ENCODE peak calls at places on chromosome 9, in six cellular contexts. E, Z, Q, W, A and P are unnamed samples. For H3K4me1, the result is how much of the 10 kb centered on the place peaks cover.

GRCh38 chr9:93134740-93135444 is 841 bp upstream of the NINJ1 start:
- DNase-seq in E (no peak), Z (no peak), Q (no peak), W (no peak), A (no peak), P (peak)

GRCh38 chr9:29830815-29831214 is 2257.5 kb upstream of the C9orf72 start:
- DNase-seq in E (no peak), Z (no peak), Q (no peak), W (peak), A (peak), P (no peak)

GRCh38 chr9:124835026-124835501 is 18.2 kb upstream of the WDR38 start:
- DNase-seq in E (peak), Z (peak), Q (peak), W (no peak), A (peak), P (peak)

GRCh38 chr9:127382541-127382940 is 14.4 kb upstream of the SLC2A8 start:
- DNase-seq in E (no peak), Z (no peak), Q (no peak), W (no peak), A (no peak), P (no peak)

GRCh38 chr9:7507539-7508251 is 291.9 kb downstream of the DMAC1 start:
- DNase-seq in E (no peak), Z (no peak), Q (no peak), W (no peak), A (no peak), P (no peak)

GRCh38 chr9:91885746-91886432 is 64.1 kb downstream of the ROR2 start:
- DNase-seq in E (no peak), Z (no peak), Q (no peak), W (no peak), A (no peak), P (no peak)

GRCh38 chr9:119026120-119026519 is 343.1 kb downstream of the BRINP1 start:
- DNase-seq in E (no peak), Z (no peak), Q (peak), W (no peak), A (peak), P (no peak)

GRCh38 chr9:96022445-96023031 is 147.0 kb downstream of the ERCC6L2 start:
- DNase-seq in E (no peak), Z (no peak), Q (peak), W (no peak), A (peak), P (no peak)

GRCh38 chr9:21576331-21577189 is 94.4 kb upstream of the IFNE start:
- DNase-seq in E (no peak), Z (no peak), Q (no peak), W (no peak), A (no peak), P (peak)

GRCh38 chr9:131774636-131775035 is 34.8 kb upstream of the RAPGEF1 start:
- DNase-seq in E (no peak), Z (no peak), Q (no peak), W (no peak), A (no peak), P (no peak)

GRCh38 chr9:3855601-3856328 is 330.0 kb upstream of the RFX3 start:
- DNase-seq in E (no peak), Z (no peak), Q (no peak), W (no peak), A (no peak), P (no peak)

GRCh38 chr9:124297553-124297905 is 39.8 kb downstream of the NEK6 start:
- DNase-seq in E (peak), Z (peak), Q (peak), W (peak), A (peak), P (peak)

GRCh38 chr9:28782630-28783029 is 1209.3 kb upstream of the C9orf72 start:
- DNase-seq in E (no peak), Z (no peak), Q (no peak), W (no peak), A (no peak), P (no peak)

GRCh38 chr9:14251146-14252071 is 62.5 kb downstream of the NFIB start:
- DNase-seq in E (peak), Z (peak), Q (peak), W (peak), A (peak), P (peak)

GRCh38 chr9:93239526-93239925 is 55.6 kb downstream of the WNK2 start:
- DNase-seq in E (peak), Z (no peak), Q (no peak), W (no peak), A (no peak), P (no peak)

DNA sequence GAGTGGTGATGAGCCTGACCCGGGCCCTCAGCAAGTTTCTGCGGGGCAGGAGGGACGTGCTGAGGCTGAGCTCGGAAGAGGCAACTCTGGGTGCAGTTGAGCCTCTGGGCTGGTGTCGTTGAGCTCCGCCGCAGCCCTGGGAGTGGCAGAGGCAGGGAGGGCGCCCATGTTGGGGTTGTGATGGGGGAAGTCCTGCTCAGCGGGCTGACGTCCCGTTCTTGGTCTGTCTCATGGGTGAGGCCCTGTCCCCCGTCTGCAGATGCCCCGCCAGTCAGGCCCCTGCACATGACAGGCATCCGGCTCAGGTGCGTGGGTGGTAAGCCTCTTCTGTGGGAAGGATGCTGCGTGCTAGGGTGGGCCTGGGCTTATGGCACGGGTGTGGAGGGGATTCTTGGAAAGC is 64.3 kb downstream of the RXRA start:
- DNase-seq in E (no peak), Z (no peak), Q (no peak), W (no peak), A (no peak), P (no peak)
- H3K4me1 ChIP-seq in E (half or more), Z (half or more), Q (half or more), W (under half), A (under half), P (under half)

DNA sequence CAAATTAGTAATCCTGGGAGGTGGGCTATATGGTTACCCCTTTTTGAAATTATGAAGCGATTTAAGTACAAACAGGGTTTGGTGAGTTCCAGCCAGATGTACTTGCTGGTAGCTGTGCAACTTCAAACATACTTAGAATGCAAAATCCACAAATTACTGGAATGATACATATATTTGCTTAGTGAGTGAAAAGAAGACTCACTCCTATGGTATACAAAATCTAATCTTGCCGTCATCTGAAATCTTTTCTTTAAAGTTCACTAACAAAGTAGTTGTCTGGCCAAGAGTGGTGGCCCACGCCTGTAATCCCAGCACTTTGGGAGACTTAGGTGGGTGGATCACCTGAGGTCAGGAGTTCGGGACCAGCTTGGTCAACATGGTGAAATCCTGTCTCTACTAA is 64.9 kb upstream of the TJP2 start:
- DNase-seq in E (no peak), Z (no peak), Q (no peak), W (no peak), A (no peak), P (no peak)
- TF ChIP-seq EP300 in E (no peak), Z (no peak), Q (no peak), W (no peak), A (no peak), P (no peak)

GRCh38 chr9:114372971-114373591 is 14.7 kb downstream of the AKNA start:
- DNase-seq in E (no peak), Z (peak), Q (no peak), W (no peak), A (peak), P (peak)
- H3K4me1 ChIP-seq in E (under half), Z (under half), Q (under half), W (under half), A (under half), P (under half)

GRCh38 chr9:36158122-36158521 is 11.1 kb upstream of the CCIN start:
- DNase-seq in E (no peak), Z (no peak), Q (no peak), W (no peak), A (no peak), P (no peak)

GRCh38 chr9:36151306-36152210 is 15.0 kb downstream of the GLIPR2 start:
- DNase-seq in E (no peak), Z (peak), Q (no peak), W (no peak), A (peak), P (peak)

GRCh38 chr9:36150529-36151305 is 14.2 kb downstream of the GLIPR2 start:
- DNase-seq in E (no peak), Z (no peak), Q (no peak), W (no peak), A (no peak), P (no peak)

GRCh38 chr9:36152741-36153438 is 16.3 kb upstream of the CCIN start:
- DNase-seq in E (no peak), Z (no peak), Q (no peak), W (no peak), A (no peak), P (no peak)

DNA sequence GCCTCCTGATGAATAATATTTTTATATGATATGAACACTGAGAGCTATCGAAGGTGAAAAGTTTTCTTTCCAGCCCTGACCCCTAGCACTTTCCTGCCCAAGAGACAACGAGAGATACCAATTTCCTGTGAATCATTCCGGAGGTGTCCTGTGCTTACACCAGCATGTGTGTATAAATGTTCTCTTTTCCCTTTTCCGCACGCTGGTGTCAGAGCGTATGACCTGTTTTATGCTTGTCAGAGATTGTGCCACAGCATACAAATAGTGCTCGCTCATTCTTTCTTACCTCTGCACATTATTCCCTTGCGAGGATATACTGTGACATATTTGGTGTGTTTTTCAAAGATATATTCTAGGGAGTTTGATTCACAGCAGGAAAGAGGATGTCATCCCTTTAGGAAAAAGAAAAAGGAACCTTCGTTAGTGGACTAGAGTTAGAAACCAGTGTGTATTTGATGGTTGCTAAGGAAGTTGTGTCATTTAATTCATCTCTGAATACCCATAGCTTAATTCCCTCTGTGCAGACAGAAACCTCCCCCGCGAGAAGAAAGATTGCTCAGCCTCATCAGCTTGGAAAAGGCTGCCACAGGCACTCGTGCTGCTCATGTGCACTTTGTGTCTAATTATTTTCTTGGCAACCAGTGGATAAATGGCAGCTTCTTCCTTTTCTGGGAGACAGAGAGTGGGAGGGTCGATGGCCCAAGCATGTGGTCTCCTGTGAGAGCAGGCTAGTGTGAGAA is 14.8 kb upstream of the CCIN start:
- DNase-seq in E (no peak), Z (no peak), Q (no peak), W (no peak), A (no peak), P (peak)
- TF ChIP-seq EP300 in E (no peak), Z (no peak), Q (no peak), W (no peak), A (no peak), P (no peak)

GRCh38 chr9:116643691-116644090 is 43.4 kb upstream of the TRIM32 start:
- DNase-seq in E (no peak), Z (no peak), Q (no peak), W (no peak), A (no peak), P (no peak)
- H3K4me1 ChIP-seq in E (under half), Z (under half), Q (under half), W (under half), A (under half), P (under half)

DNA sequence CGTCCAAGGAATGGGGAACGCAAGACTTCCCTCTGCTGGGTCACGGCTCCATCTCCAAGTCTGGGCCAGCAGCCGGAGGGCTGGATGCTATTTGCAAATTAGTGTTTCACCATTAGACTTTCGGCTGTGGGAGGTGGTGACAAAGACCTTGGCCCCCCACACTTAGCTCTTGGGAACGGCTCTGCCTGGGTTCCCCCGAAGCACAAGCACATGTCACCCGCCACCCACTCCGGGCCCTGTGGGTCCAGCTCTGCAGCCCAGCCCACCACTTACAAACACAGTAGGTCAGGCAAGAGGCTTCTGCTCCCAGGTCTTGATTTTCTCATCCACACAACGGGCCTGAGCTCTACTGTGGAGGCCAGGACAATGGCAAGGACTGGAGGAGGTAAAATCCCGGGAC is 25.8 kb upstream of the TMEM250 start:
- DNase-seq in E (peak), Z (no peak), Q (no peak), W (no peak), A (no peak), P (no peak)
- TF ChIP-seq EP300 in E (no peak), Z (no peak), Q (no peak), W (no peak), A (no peak), P (no peak)

DNA sequence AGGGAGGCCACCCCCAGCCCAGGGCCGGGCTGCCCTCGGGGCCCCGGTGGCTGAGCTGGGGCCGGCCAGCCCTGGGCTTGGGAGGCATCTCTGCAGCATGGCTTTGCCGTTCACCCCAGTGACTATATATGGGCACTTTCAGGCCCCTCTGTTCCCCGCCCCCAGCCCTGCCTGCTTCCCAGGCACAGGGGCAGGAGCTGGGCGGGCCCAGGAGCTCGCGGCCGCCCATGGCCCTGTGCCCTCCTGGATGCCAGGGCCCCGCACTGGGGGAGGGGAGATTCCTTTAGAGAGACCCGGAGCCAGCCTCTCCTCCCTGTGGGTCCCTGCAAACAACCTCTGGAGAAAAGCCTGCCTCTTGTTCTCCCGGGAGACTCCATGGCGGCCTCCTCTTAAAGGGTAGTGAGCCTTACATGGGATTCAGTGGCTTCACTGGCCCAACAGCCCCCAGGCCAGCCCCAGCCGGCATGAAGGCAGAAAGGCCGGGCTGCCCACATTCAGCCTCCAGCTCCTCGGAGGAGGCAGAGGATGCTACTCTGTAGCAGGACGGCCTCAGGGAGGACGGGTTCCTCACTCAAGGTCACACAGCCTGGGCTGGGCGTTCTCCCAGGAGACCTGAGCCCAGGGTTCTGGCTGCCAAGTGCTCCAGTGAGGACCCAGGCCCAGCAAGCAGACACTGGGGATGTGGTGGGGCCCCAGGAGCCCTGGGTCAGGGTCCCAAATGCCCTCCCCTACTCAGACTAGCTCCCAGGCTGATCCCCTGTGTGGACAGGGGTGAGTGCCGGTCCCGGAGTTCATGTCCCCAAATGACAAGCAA is 4.1 kb downstream of the NACC2 start:
- DNase-seq in E (peak), Z (no peak), Q (no peak), W (no peak), A (peak), P (no peak)
- H3K4me1 ChIP-seq in E (half or more), Z (half or more), Q (half or more), W (under half), A (under half), P (under half)

GRCh38 chr9:89617978-89618377 is 13.2 kb downstream of the GADD45G start:
- DNase-seq in E (no peak), Z (peak), Q (no peak), W (no peak), A (no peak), P (no peak)
- TF ChIP-seq EP300 in E (no peak), Z (no peak), Q (no peak), W (no peak), A (no peak), P (no peak)

DNA sequence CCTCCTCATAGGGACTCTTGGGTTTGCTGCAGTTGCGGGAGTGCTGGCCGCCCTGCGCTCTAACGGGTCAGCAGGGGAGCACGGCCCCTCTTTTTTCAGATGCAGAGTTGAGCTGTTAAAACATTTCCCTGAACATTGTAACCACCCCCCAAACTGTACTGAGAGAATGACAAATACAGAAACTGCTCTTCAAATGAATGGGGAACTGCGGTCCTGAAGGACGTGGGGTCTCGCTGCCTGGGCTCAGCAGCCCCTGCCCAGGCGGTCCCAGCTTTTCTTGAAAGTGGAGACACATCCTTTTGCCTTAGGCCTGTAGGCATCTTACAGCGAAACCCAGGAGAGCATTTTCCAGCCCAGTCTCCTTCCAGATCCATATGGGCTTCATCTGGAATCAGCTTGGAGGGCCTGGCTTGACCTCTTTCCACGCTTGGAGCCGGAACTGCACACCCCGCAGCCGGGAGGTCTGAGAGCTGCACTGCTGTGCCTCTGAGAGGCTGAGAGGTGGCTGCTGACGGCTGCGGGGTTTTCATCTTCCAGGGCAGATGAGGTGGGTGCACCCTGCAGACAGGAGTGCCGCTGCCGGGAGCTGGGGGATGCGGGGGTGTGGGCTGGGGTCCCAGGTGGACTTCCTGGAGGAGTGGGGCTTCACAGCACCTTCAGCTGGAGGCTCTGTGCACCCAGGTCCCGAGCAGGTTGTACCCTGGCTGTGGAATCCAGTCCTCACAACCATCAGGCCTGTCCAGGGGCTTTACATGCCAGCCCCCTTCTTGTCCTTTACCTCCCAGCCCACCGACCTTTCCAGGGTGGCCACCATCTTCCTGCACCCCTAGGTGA is 1.2 kb upstream of the AGPAT2 start:
- DNase-seq in E (peak), Z (no peak), Q (no peak), W (no peak), A (no peak), P (no peak)
- H3K4me1 ChIP-seq in E (half or more), Z (under half), Q (under half), W (under half), A (under half), P (under half)

GRCh38 chr9:16335788-16336580 is 534.5 kb downstream of the BNC2 start:
- DNase-seq in E (no peak), Z (no peak), Q (peak), W (peak), A (peak), P (peak)
- TF ChIP-seq EP300 in E (peak), Z (peak), Q (no peak), W (peak), A (peak), P (peak)